ENCODE peak calls at places on chromosomes 7 and 10, in eight cellular contexts. D, N, L, P, M, H, G and Q are unnamed samples.

GRCh38 chr7:32501522-32501921 is 6.2 kb downstream of the AVL9 start:
- DNase-seq in D (no peak), N (peak; percentile 68), L (peak; percentile 45), P (no peak), M (no peak), H (peak; percentile 82), G (no peak), Q (no peak)

GRCh38 chr10:21160116-21160515 is 263.0 kb upstream of the NEBL start:
- DNase-seq in D (no peak), N (no peak), L (no peak), P (no peak), M (no peak), H (no peak), G (no peak), Q (no peak)

GRCh38 chr7:54995631-54996340 is 23.0 kb upstream of the EGFR start:
- DNase-seq in D (no peak), N (peak; percentile 82), L (peak; percentile 22), P (no peak), M (no peak), H (peak; percentile 81), G (peak; percentile 34), Q (no peak)

GRCh38 chr10:121709674-121710073 is 111.4 kb upstream of the FGFR2 start:
- DNase-seq in D (no peak), N (peak; percentile 64), L (peak; percentile 87), P (no peak), M (no peak), H (peak; percentile 69), G (no peak), Q (no peak)

GRCh38 chr10:87920538-87920937 is 57.1 kb downstream of the PTEN start:
- DNase-seq in D (no peak), N (no peak), L (no peak), P (no peak), M (no peak), H (no peak), G (no peak), Q (no peak)

GRCh38 chr10:25753776-25754175 is 180.3 kb upstream of the MYO3A start:
- DNase-seq in D (no peak), N (peak; percentile 36), L (peak; percentile 64), P (no peak), M (no peak), H (peak; percentile 73), G (no peak), Q (no peak)

GRCh38 chr7:4849390-4849789 is 12.4 kb downstream of the PAPOLB start:
- DNase-seq in D (no peak), N (peak; percentile 38), L (peak; percentile 23), P (no peak), M (no peak), H (peak; percentile 8), G (no peak), Q (no peak)

GRCh38 chr10:75401569-75402485 is at the start of gene ZNF503:
- DNase-seq in D (peak; percentile 99), N (peak; percentile 96), L (peak; percentile 99), P (peak; percentile 99), M (peak; percentile 81), H (peak; percentile 96), G (peak; percentile 95), Q (no peak)

GRCh38 chr7:101527844-101528667 is 101.0 kb downstream of the MYL10 start:
- DNase-seq in D (no peak), N (no peak), L (no peak), P (no peak), M (no peak), H (peak; percentile 34), G (peak; percentile 24), Q (no peak)

GRCh38 chr7:139557857-139558581 is 34.5 kb downstream of the CLEC2L start:
- DNase-seq in D (no peak), N (no peak), L (no peak), P (no peak), M (no peak), H (no peak), G (no peak), Q (no peak)

GRCh38 chr7:151794508-151795167 is 82.3 kb downstream of the PRKAG2 start:
- DNase-seq in D (no peak), N (no peak), L (no peak), P (no peak), M (no peak), H (peak; percentile 61), G (no peak), Q (no peak)

GRCh38 chr7:128835790-128836641 is 5.8 kb downstream of the FLNC start:
- DNase-seq in D (peak; percentile 73), N (peak; percentile 71), L (peak; percentile 67), P (no peak), M (no peak), H (peak; percentile 69), G (no peak), Q (no peak)

GRCh38 chr10:21060626-21061025 is 163.5 kb upstream of the NEBL start:
- DNase-seq in D (no peak), N (peak; percentile 57), L (no peak), P (no peak), M (no peak), H (no peak), G (no peak), Q (no peak)

GRCh38 chr7:34949356-34949755 is 87.9 kb downstream of the DPY19L1 start:
- DNase-seq in D (no peak), N (no peak), L (peak; percentile 6), P (no peak), M (no peak), H (peak; percentile 65), G (no peak), Q (no peak)

GRCh38 chr10:51073461-51074237 is 638 bp upstream of the PRKG1 start:
- DNase-seq in D (peak; percentile 69), N (no peak), L (peak; percentile 26), P (peak; percentile 76), M (no peak), H (peak; percentile 5), G (no peak), Q (no peak)

GRCh38 chr7:91295571-91295970 is 31.3 kb downstream of the FZD1 start:
- DNase-seq in D (no peak), N (no peak), L (no peak), P (no peak), M (no peak), H (no peak), G (no peak), Q (no peak)

GRCh38 chr10:79417266-79417665 is 28.2 kb downstream of the ZCCHC24 start:
- DNase-seq in D (peak; percentile 49), N (no peak), L (no peak), P (no peak), M (no peak), H (no peak), G (no peak), Q (no peak)

GRCh38 chr10:14507156-14507555 is 176.4 kb upstream of the FRMD4A start:
- DNase-seq in D (no peak), N (no peak), L (no peak), P (no peak), M (no peak), H (no peak), G (no peak), Q (no peak)

GRCh38 chr10:44242091-44242490 is 142.8 kb downstream of the CXCL12 start:
- DNase-seq in D (no peak), N (no peak), L (no peak), P (no peak), M (no peak), H (no peak), G (no peak), Q (no peak)

GRCh38 chr10:60943372-60944158 is 420 bp downstream of the RHOBTB1 start:
- DNase-seq in D (peak; percentile 81), N (peak; percentile 38), L (peak; percentile 73), P (peak; percentile 86), M (peak; percentile 43), H (peak; percentile 39), G (no peak), Q (no peak)

GRCh38 chr7:51031216-51031615 is 248.5 kb upstream of the GRB10 start:
- DNase-seq in D (no peak), N (no peak), L (no peak), P (peak; percentile 21), M (no peak), H (no peak), G (no peak), Q (no peak)

GRCh38 chr10:83806716-83807115 is 332.6 kb upstream of the GHITM start:
- DNase-seq in D (no peak), N (no peak), L (no peak), P (no peak), M (no peak), H (no peak), G (no peak), Q (no peak)

GRCh38 chr7:112708236-112708635 is 82.0 kb downstream of the TMEM168 start:
- DNase-seq in D (no peak), N (no peak), L (no peak), P (no peak), M (no peak), H (no peak), G (no peak), Q (peak; percentile 5)

GRCh38 chr7:10789170-10789569 is 184.5 kb upstream of the PHF14 start:
- DNase-seq in D (no peak), N (no peak), L (no peak), P (no peak), M (no peak), H (no peak), G (no peak), Q (no peak)

GRCh38 chr7:106345421-106346166 is 60.8 kb upstream of the NAMPT start:
- DNase-seq in D (no peak), N (peak; percentile 73), L (peak; percentile 64), P (no peak), M (no peak), H (peak; percentile 49), G (no peak), Q (no peak)

GRCh38 chr7:140673770-140674155 is 1.0 kb downstream of the ADCK2 start:
- DNase-seq in D (no peak), N (no peak), L (no peak), P (no peak), M (no peak), H (no peak), G (no peak), Q (no peak)
- H3K4me3 ChIP-seq in D (peak overlapping the region; percentile 94), N (peak overlapping the region; percentile 61), L (peak overlapping the region; percentile 66), P (peak overlapping the region; percentile 76), M (peak overlapping the region; percentile 76), H (peak overlapping the region; percentile 66), G (peak overlapping the region; percentile 64), Q (peak overlapping the region; percentile 65)

GRCh38 chr7:75611557-75612178 is 119.5 kb downstream of the SPDYE5 start:
- DNase-seq in D (peak; percentile 95), N (no peak), L (peak; percentile 15), P (peak; percentile 92), M (no peak), H (no peak), G (no peak), Q (no peak)
- H3K4me3 ChIP-seq in D (peak overlapping the region; percentile 14), N (no peak overlapping the region), L (no peak overlapping the region), P (peak overlapping the region; percentile 51), M (no peak overlapping the region), H (no peak overlapping the region), G (no peak overlapping the region), Q (no peak overlapping the region)

DNA sequence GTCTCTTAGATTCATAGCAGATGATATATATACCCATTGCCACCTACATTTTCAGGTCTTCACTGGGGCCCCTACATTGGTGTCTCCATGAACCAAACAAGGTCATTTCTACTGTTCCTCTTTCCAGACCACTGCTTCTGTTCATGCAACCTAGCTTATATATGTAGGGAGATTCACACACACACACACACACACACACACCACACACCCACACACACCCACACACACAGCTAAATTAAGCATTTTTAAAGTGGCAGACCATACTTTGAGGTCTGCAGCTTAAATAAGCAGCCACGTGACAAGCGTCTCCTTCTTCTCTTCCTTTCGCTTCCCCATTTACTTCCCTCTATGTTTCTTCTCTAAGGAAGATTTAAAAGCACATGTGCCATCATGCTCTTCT is 70.0 kb upstream of the CC2D2B start:
- DNase-seq in D (no peak), N (no peak), L (no peak), P (no peak), M (no peak), H (no peak), G (no peak), Q (no peak)
- H3K4me3 ChIP-seq in D (no peak overlapping the region), N (no peak overlapping the region), L (no peak overlapping the region), P (no peak overlapping the region), M (no peak overlapping the region), H (no peak overlapping the region), G (no peak overlapping the region), Q (no peak overlapping the region)

GRCh38 chr10:89591796-89592271 is 53.2 kb downstream of the PANK1 start:
- DNase-seq in D (peak; percentile 64), N (peak; percentile 47), L (peak; percentile 68), P (peak; percentile 76), M (no peak), H (peak; percentile 16), G (no peak), Q (no peak)
- H3K4me3 ChIP-seq in D (no peak overlapping the region), N (no peak overlapping the region), L (no peak overlapping the region), P (peak overlapping the region; percentile 11), M (no peak overlapping the region), H (no peak overlapping the region), G (no peak overlapping the region), Q (no peak overlapping the region)